ENCODE peak calls at places on chromosomes 16 and 17, in six cellular contexts. F is HCT116, Y is HL-60, G is A549, X is HepG2, B is Panc1. M is an unnamed sample.

GRCh38 chr16:69465083-69465721 is 40.8 kb downstream of the CYB5B start:
- DNase-seq in G (peak; percentile 33), X (peak; percentile 45), Y (no peak), F (no peak), B (no peak), M (no peak)

GRCh38 chr17:692116-692515 is 22.5 kb downstream of the VPS53 start:
- DNase-seq in F (no peak), Y (no peak), G (peak; percentile 47), X (no peak), B (no peak), M (no peak)

GRCh38 chr17:73867056-73867455 is 222.8 kb upstream of the SDK2 start:
- DNase-seq in Y (no peak), G (no peak), B (no peak), F (no peak), X (no peak), M (no peak)

GRCh38 chr17:4555863-4556646 is 871 bp upstream of the MYBBP1A start:
- DNase-seq in G (no peak), B (no peak), X (no peak), F (no peak), Y (no peak), M (peak; percentile 60)

GRCh38 chr16:30368122-30368791 is 2.0 kb downstream of the TBC1D10B start:
- DNase-seq in G (no peak), Y (no peak), F (no peak), B (no peak), X (no peak), M (no peak)

GRCh38 chr16:10256855-10257641 is 74.8 kb upstream of the GRIN2A start:
- DNase-seq in X (peak; percentile 91), F (no peak), B (no peak), G (peak; percentile 38), Y (peak; percentile 8), M (peak; percentile 80)

GRCh38 chr17:48545022-48545376 is at the start of gene HOXB2:
- DNase-seq in X (no peak), G (no peak), B (no peak), Y (no peak), F (no peak), M (peak; percentile 49)

GRCh38 chr17:55607736-55608341 is 96.6 kb upstream of the SMIM36 start:
- DNase-seq in G (peak; percentile 81), B (no peak), F (no peak), X (no peak), Y (no peak), M (no peak)

GRCh38 chr16:80080287-80080851 is 460.4 kb upstream of the DYNLRB2 start:
- DNase-seq in F (no peak), X (no peak), B (no peak), Y (no peak), G (no peak), M (no peak)

GRCh38 chr17:30720013-30720471 is 104.5 kb downstream of the CRLF3 start:
- DNase-seq in F (no peak), B (no peak), X (no peak), G (no peak), Y (no peak), M (no peak)

GRCh38 chr17:80386341-80386740 is 28.6 kb upstream of the ENDOV start:
- DNase-seq in G (no peak), X (no peak), Y (no peak), B (no peak), F (no peak), M (no peak)

GRCh38 chr16:11401161-11402050 is 56.1 kb downstream of the RMI2 start:
- DNase-seq in G (no peak), F (no peak), B (no peak), Y (no peak), X (no peak), M (no peak)

GRCh38 chr16:83626204-83626603 is 181.6 kb upstream of the HSBP1 start:
- DNase-seq in F (no peak), X (no peak), Y (no peak), B (no peak), G (no peak), M (no peak)

GRCh38 chr17:82536220-82537201 is 17.0 kb downstream of the FOXK2 start:
- DNase-seq in Y (no peak), F (no peak), G (no peak), B (no peak), X (no peak), M (no peak)

GRCh38 chr16:73020409-73020884 is 27.5 kb downstream of the ZFHX3 start:
- DNase-seq in Y (no peak), G (peak; percentile 90), F (peak; percentile 72), B (peak; percentile 33), X (peak; percentile 92), M (no peak)

GRCh38 chr16:81604960-81605383 is 160.4 kb downstream of the CMIP start:
- DNase-seq in G (peak; percentile 57), B (no peak), Y (no peak), F (no peak), X (no peak), M (no peak)

GRCh38 chr17:19316756-19317358 is 45.7 kb downstream of the B9D1 start:
- DNase-seq in Y (no peak), X (no peak), B (no peak), G (no peak), F (no peak), M (no peak)

GRCh38 chr17:73342057-73342522 is 30.3 kb upstream of the CDC42EP4 start:
- DNase-seq in F (no peak), Y (no peak), X (no peak), B (no peak), G (peak; percentile 93), M (peak; percentile 89)

GRCh38 chr16:12340151-12340733 is 363.7 kb downstream of the SNX29 start:
- DNase-seq in X (peak; percentile 74), B (no peak), F (peak; percentile 55), Y (no peak), G (peak; percentile 51), M (peak; percentile 85)

GRCh38 chr17:28641579-28641978 is 3.4 kb downstream of the BLTP2 start:
- DNase-seq in X (peak; percentile 68), F (no peak), B (no peak), Y (no peak), G (no peak), M (no peak)

GRCh38 chr16:53829186-53829747 is 125.3 kb downstream of the FTO start:
- DNase-seq in G (no peak), Y (no peak), X (no peak), B (no peak), F (no peak), M (no peak)

GRCh38 chr16:84175351-84176081 is 11.3 kb downstream of the TAF1C start:
- DNase-seq in G (no peak), F (no peak), Y (peak; percentile 41), X (peak; percentile 65), B (peak; percentile 48), M (peak; percentile 76)

GRCh38 chr17:17767096-17767470 is 69.7 kb downstream of the SREBF1 start:
- DNase-seq in X (no peak), B (no peak), Y (no peak), G (no peak), F (no peak), M (no peak)

GRCh38 chr17:43599835-43600234 is 53.7 kb upstream of the ETV4 start:
- DNase-seq in F (no peak), X (no peak), Y (peak; percentile 60), G (peak; percentile 52), B (no peak), M (no peak)

GRCh38 chr17:65261152-65261551 is 124.0 kb downstream of the RGS9 start:
- DNase-seq in B (no peak), F (no peak), Y (no peak), G (no peak), X (no peak), M (peak; percentile 62)

GRCh38 chr17:81156866-81157805 is 8.2 kb upstream of the PVALEF start:
- DNase-seq in B (no peak), Y (no peak), F (no peak), X (no peak), G (no peak), M (no peak)

GRCh38 chr17:76428511-76428910 is 24.4 kb downstream of the UBE2O start:
- DNase-seq in B (no peak), X (no peak), G (no peak), F (no peak), Y (no peak), M (no peak)

GRCh38 chr17:2965621-2966275 is 97.7 kb downstream of the OR1D5 start:
- DNase-seq in B (no peak), X (no peak), Y (no peak), G (peak; percentile 89), F (peak; percentile 38), M (no peak)

GRCh38 chr17:1762233-1762905 is 509 bp downstream of the SERPINF1 start:
- DNase-seq in B (no peak), Y (no peak), F (no peak), G (no peak), X (peak; percentile 88), M (peak; percentile 42)

GRCh38 chr17:56742601-56743000 is 91.1 kb downstream of the C17orf67 start:
- DNase-seq in G (no peak), B (no peak), F (no peak), Y (peak; percentile 30), X (no peak), M (no peak)

GRCh38 chr16:66660422-66661209 is 35.9 kb downstream of the CMTM4 start:
- DNase-seq in Y (no peak), G (peak; percentile 84), X (peak; percentile 84), B (no peak), F (no peak), M (peak; percentile 45)

GRCh38 chr16:24163935-24164334 is 92.2 kb upstream of the CACNG3 start:
- DNase-seq in F (no peak), G (no peak), X (no peak), Y (no peak), B (no peak), M (peak; percentile 49)
- TF ChIP-seq REST in F (no peak), G (no peak), X (no peak), Y (no peak), B (no peak), M (no peak)

GRCh38 chr17:38463451-38463858 is 35.2 kb downstream of the ARHGAP23 start:
- DNase-seq in F (no peak), G (no peak), Y (no peak), B (no peak), X (no peak), M (no peak)
- TF ChIP-seq REST in F (no peak), G (no peak), Y (no peak), B (no peak), X (no peak), M (no peak)

DNA sequence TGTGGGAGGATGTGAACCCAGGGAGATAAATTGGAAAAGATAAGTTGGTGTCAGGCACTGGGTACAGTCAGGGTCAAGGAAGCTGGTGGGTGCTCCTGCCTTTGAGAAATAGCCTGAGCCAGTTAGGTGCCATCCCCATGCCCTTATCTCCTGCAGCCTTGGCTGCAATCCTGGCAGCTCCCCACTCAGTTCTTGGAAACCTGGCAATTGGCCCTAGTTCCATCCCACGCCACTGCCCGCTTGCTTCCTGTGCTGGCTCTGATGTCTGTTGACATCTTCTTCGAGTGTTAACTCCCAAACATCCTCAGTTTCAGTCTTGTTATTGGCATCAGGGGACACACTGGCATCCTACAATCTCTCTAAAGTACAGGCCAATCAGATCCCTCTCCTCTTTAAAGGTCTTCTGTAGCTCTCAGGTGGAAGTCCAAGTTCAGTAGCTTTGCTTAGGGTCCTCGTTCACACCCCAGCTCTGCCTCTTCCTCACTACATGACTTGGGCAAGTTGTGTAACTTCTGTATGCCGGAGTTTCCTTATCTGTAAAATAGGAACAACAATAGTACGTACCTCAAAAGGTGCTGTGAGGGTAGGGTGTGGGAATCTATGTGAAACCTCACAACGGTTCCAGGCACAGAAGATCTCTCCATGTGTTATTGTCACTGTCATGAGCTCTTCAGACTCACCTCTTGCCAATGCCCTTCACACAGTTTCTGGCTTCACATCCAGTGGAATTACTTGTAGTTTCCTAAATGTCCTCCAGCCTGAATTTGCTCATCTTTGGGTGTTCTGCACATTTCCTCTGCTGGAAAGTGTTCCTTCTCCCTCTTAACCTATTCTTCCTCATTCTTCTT is 13.5 kb upstream of the PRKAR1A start:
- DNase-seq in G (no peak), X (no peak), Y (peak; percentile 62), B (no peak), F (no peak), M (no peak)
- TF ChIP-seq REST in G (no peak), X (no peak), Y (no peak), B (no peak), F (no peak), M (no peak)

GRCh38 chr16:2339521-2340484 is 725 bp downstream of the ABCA3 start:
- DNase-seq in B (no peak), X (peak; percentile 15), Y (peak; percentile 31), F (no peak), G (peak; percentile 58), M (peak; percentile 66)
- TF ChIP-seq REST in B (no peak), X (no peak), Y (no peak), F (no peak), G (no peak), M (no peak)

M was measured in GM23338.